ENCODE peak calls at places on chromosomes 4 and X, in seven cellular contexts. F, S, K, I, Q, M and H are unnamed samples.

GRCh38 chr4:119039779-119040178 is 95.9 kb upstream of the MYOZ2 start:
- DNase-seq in I (peak), Q (no peak), M (no peak), S (no peak), F (no peak), K (no peak), H (no peak)

GRCh38 chrX:3548743-3549441 is 164.6 kb downstream of the PRKX start:
- DNase-seq in Q (no peak), M (peak), F (no peak), I (no peak), S (no peak), K (no peak), H (no peak)

GRCh38 chr4:169682360-169683047 is 62.1 kb downstream of the CLCN3 start:
- DNase-seq in S (no peak), I (no peak), F (no peak), M (no peak), K (no peak), Q (no peak), H (no peak)

GRCh38 chr4:6568689-6569332 is 6.2 kb upstream of the MAN2B2 start:
- DNase-seq in I (no peak), Q (no peak), K (no peak), F (no peak), M (no peak), S (no peak), H (no peak)

GRCh38 chr4:173211222-173211621 is 42.6 kb downstream of the GALNT7 start:
- DNase-seq in Q (no peak), S (no peak), F (no peak), K (no peak), M (no peak), I (no peak), H (no peak)

GRCh38 chr4:146577111-146577510 is 55.4 kb upstream of the SLC10A7 start:
- DNase-seq in K (no peak), I (no peak), S (no peak), F (no peak), M (no peak), Q (no peak), H (no peak)

GRCh38 chr4:108425988-108426387 is 194.4 kb upstream of the RPL34 start:
- DNase-seq in S (no peak), Q (no peak), K (no peak), F (no peak), I (no peak), M (no peak), H (no peak)

GRCh38 chr4:4605849-4606248 is 64.0 kb upstream of the STX18 start:
- DNase-seq in I (no peak), K (no peak), S (no peak), M (no peak), Q (no peak), F (no peak), H (no peak)

GRCh38 chrX:2502120-2502667 is 1.4 kb upstream of the DHRSX start:
- DNase-seq in F (no peak), M (no peak), I (no peak), Q (no peak), S (no peak), K (no peak), H (no peak)

GRCh38 chrX:72121381-72121780 is 10.3 kb downstream of the RTL5 start:
- DNase-seq in K (no peak), S (no peak), M (no peak), Q (no peak), I (no peak), F (peak), H (no peak)

GRCh38 chr4:108851346-108851745 is 88.5 kb upstream of the ETNPPL start:
- DNase-seq in K (no peak), M (no peak), F (no peak), Q (no peak), I (no peak), S (no peak), H (no peak)

GRCh38 chr4:134807231-134807745 is 605.7 kb upstream of the PABPC4L start:
- DNase-seq in I (no peak), K (no peak), Q (no peak), S (no peak), M (no peak), F (no peak), H (no peak)

GRCh38 chr4:13299343-13299742 is 184.8 kb downstream of the RAB28 start:
- DNase-seq in F (no peak), M (no peak), S (no peak), I (no peak), Q (no peak), K (no peak), H (no peak)

GRCh38 chrX:119218198-119218597 is 17.9 kb upstream of the PGRMC1 start:
- DNase-seq in F (no peak), M (no peak), S (no peak), I (no peak), K (no peak), Q (no peak), H (no peak)
- TF ChIP-seq CTCF in F (no peak), M (peak), S (no peak), I (no peak), K (no peak), Q (peak), H (peak)

GRCh38 chr4:66955784-66956183 is 589.5 kb downstream of the CENPC start:
- DNase-seq in K (no peak), F (no peak), S (no peak), I (no peak), M (no peak), Q (no peak), H (no peak)

GRCh38 chr4:66959207-66959606 is 586.1 kb downstream of the CENPC start:
- DNase-seq in Q (no peak), S (no peak), K (no peak), I (no peak), M (no peak), F (no peak), H (no peak)

GRCh38 chr4:66956852-66957251 is 588.5 kb downstream of the CENPC start:
- DNase-seq in I (no peak), S (no peak), M (no peak), F (no peak), K (no peak), Q (no peak), H (no peak)

GRCh38 chr4:66956426-66956825 is 588.9 kb downstream of the CENPC start:
- DNase-seq in I (no peak), Q (no peak), S (no peak), F (no peak), M (no peak), K (no peak), H (no peak)
- TF ChIP-seq CTCF in I (no peak), Q (no peak), S (no peak), F (no peak), M (no peak), K (no peak), H (no peak)

GRCh38 chr4:81256059-81256635 is 41.1 kb upstream of the PRKG2 start:
- DNase-seq in K (no peak), Q (no peak), I (no peak), M (no peak), F (no peak), S (no peak), H (no peak)

GRCh38 chr4:81257021-81257420 is 42.0 kb upstream of the PRKG2 start:
- DNase-seq in F (no peak), Q (no peak), I (no peak), M (no peak), S (no peak), K (no peak), H (no peak)

GRCh38 chr4:81259151-81259550 is 44.1 kb upstream of the PRKG2 start:
- DNase-seq in M (no peak), I (no peak), K (no peak), S (no peak), Q (no peak), F (no peak), H (no peak)

GRCh38 chr4:81257841-81258240 is 42.8 kb upstream of the PRKG2 start:
- DNase-seq in M (no peak), I (no peak), S (no peak), K (no peak), Q (no peak), F (no peak), H (no peak)

GRCh38 chr4:81260443-81261102 is 45.6 kb upstream of the PRKG2 start:
- DNase-seq in K (no peak), M (no peak), Q (peak), F (no peak), S (no peak), I (peak), H (no peak)
- TF ChIP-seq CTCF in K (peak), M (peak), Q (peak), F (peak), S (no peak), I (peak), H (peak)

GRCh38 chr4:1321946-1322650 is 24.9 kb upstream of the UVSSA start:
- DNase-seq in I (no peak), Q (no peak), M (no peak), K (no peak), S (no peak), F (no peak), H (no peak)
- TF ChIP-seq CTCF in I (no peak), Q (no peak), M (no peak), K (no peak), S (no peak), F (no peak), H (no peak)

GRCh38 chr4:153295131-153295755 is 49.2 kb upstream of the MND1 start:
- DNase-seq in I (no peak), Q (no peak), K (peak), F (no peak), M (no peak), S (no peak), H (no peak)
- TF ChIP-seq CTCF in I (no peak), Q (no peak), K (no peak), F (no peak), M (no peak), S (no peak), H (no peak)

DNA sequence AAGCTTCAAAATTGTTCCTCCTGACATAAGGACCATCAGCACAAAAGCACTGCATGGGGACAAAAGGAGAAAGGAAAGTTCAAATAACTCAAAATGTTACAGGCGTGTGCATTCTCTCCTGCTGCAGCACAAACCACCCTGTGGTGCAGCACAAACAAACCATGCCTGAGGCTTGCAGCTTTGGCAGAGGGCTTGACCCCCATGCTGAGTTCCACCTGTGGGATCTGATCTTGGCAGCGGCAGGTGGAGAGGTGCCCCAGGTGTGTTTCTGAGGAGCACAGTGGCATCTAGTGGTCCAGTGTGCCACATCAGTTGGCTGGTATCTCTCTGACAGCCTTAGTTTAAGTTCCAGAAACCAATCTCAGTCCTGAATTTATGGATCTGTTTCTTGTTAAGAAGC is 164.6 kb downstream of the SOWAHB start:
- DNase-seq in F (peak), Q (no peak), K (peak), S (no peak), M (no peak), I (no peak), H (no peak)
- TF ChIP-seq CTCF in F (no peak), Q (no peak), K (peak), S (no peak), M (peak), I (no peak), H (peak)

GRCh38 chr4:26404597-26405323 is 83.9 kb downstream of the RBPJ start:
- DNase-seq in S (no peak), F (no peak), M (no peak), K (no peak), I (no peak), Q (no peak), H (no peak)
- TF ChIP-seq CTCF in S (no peak), F (no peak), M (no peak), K (no peak), I (no peak), Q (no peak), H (no peak)

GRCh38 chr4:154328030-154328429 is 163.6 kb downstream of the DCHS2 start:
- DNase-seq in Q (no peak), K (no peak), M (no peak), F (no peak), I (no peak), S (no peak), H (no peak)

GRCh38 chr4:154332681-154333421 is 158.7 kb downstream of the DCHS2 start:
- DNase-seq in K (no peak), Q (peak), S (peak), F (peak), I (peak), M (no peak), H (no peak)

GRCh38 chr4:154329939-154330338 is 161.7 kb downstream of the DCHS2 start:
- DNase-seq in F (peak), Q (no peak), K (no peak), M (no peak), I (no peak), S (no peak), H (no peak)

GRCh38 chr4:154329268-154329858 is 162.2 kb downstream of the DCHS2 start:
- DNase-seq in I (no peak), M (no peak), Q (no peak), S (peak), K (no peak), F (no peak), H (no peak)
- TF ChIP-seq CTCF in I (peak), M (peak), Q (peak), S (no peak), K (no peak), F (peak), H (peak)

GRCh38 chrX:99800016-99800415 is 610.1 kb downstream of the PCDH19 start:
- DNase-seq in S (no peak), Q (no peak), K (no peak), F (no peak), M (no peak), I (no peak), H (no peak)

GRCh38 chrX:99798951-99799350 is 611.1 kb downstream of the PCDH19 start:
- DNase-seq in S (no peak), K (no peak), M (no peak), F (no peak), I (no peak), Q (no peak), H (no peak)

DNA sequence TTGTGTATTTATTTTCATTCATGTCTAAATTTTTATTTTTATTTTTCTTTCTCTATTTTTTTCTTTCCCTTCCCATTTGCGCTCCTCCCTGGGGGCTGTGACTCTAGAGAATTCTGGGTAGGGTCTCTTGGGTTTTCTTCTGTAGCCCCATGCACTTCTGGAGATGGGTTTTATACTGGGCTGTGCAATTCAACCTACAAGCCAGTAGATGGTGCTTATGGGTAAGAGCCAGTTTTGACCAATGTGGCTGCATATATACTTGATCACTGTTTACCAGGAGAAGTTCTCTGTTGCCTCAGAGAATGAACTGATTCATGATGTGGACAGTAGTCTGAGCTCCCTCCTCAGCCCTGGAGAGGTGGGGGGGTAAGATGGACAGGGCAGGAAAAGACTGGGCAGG is 614.6 kb downstream of the PCDH19 start:
- DNase-seq in Q (no peak), F (no peak), S (no peak), K (no peak), I (no peak), M (no peak), H (no peak)
- TF ChIP-seq CTCF in Q (no peak), F (no peak), S (peak), K (no peak), I (no peak), M (no peak), H (peak)

GRCh38 chrX:8783100-8784098 is 17.8 kb downstream of the FAM9A start:
- DNase-seq in I (peak), M (peak), Q (peak), S (peak), F (no peak), K (peak), H (peak)
- TF ChIP-seq CTCF in I (no peak), M (peak), Q (no peak), S (peak), F (no peak), K (peak), H (peak)